ENCODE peak calls at places on chromosomes 16 and 17, in five cellular contexts. C is cardiac fibroblast, Y is T-helper 17 cell, R is mesothelial cell of epicardium, I is NCI-H2171. G is an unnamed sample.

GRCh38 chr16:86998196-86999001 is 318.8 kb downstream of the C16orf95 start:
- DNase-seq in I (no peak), Y (no peak), R (no peak), C (no peak), G (no peak)

GRCh38 chr16:81094771-81095251 is 1.4 kb downstream of the GCSH start:
- DNase-seq in Y (no peak), C (peak), R (no peak), I (no peak), G (peak)

GRCh38 chr16:86224126-86224525 is 286.2 kb upstream of the FOXF1 start:
- DNase-seq in C (no peak), I (no peak), Y (no peak), R (no peak), G (no peak)

GRCh38 chr16:30743690-30744089 is 4.5 kb upstream of the PHKG2 start:
- DNase-seq in I (no peak), C (no peak), R (no peak), Y (no peak), G (no peak)

GRCh38 chr17:79534111-79534510 is 76.7 kb downstream of the RBFOX3 start:
- DNase-seq in C (no peak), Y (no peak), R (no peak), I (no peak), G (no peak)

GRCh38 chr16:4359914-4360313 is 8.8 kb upstream of the PAM16 start:
- DNase-seq in R (no peak), C (no peak), Y (no peak), I (no peak), G (no peak)

GRCh38 chr17:57408064-57408811 is 151.9 kb downstream of the MSI2 start:
- DNase-seq in Y (no peak), R (no peak), I (peak), C (no peak), G (peak)

GRCh38 chr17:69592692-69593350 is 178.3 kb downstream of the MAP2K6 start:
- DNase-seq in R (no peak), I (no peak), Y (no peak), C (peak), G (no peak)

GRCh38 chr17:62876664-62877411 is 68.7 kb upstream of the MARCHF10 start:
- DNase-seq in R (no peak), Y (no peak), I (no peak), C (peak), G (peak)

GRCh38 chr17:73362697-73363096 is 50.9 kb upstream of the CDC42EP4 start:
- DNase-seq in C (no peak), I (no peak), Y (no peak), R (no peak), G (no peak)

GRCh38 chr16:73152731-73153130 is 104.8 kb upstream of the ZFHX3 start:
- DNase-seq in R (no peak), C (no peak), Y (no peak), I (no peak), G (no peak)

GRCh38 chr17:6543079-6544010 is 13.0 kb downstream of the PITPNM3 start:
- DNase-seq in R (no peak), C (no peak), I (no peak), Y (no peak), G (no peak)

GRCh38 chr16:81693467-81694303 is 85.4 kb upstream of the PLCG2 start:
- DNase-seq in R (no peak), I (no peak), Y (no peak), C (no peak), G (no peak)

GRCh38 chr17:78677303-78678219 is 100.4 kb upstream of the DNAH17 start:
- DNase-seq in I (no peak), C (peak), R (no peak), Y (no peak), G (no peak)

GRCh38 chr17:80870401-80870800 is 121.2 kb upstream of the CHMP6 start:
- DNase-seq in I (no peak), R (no peak), C (no peak), Y (no peak), G (no peak)

GRCh38 chr17:60769327-60769726 is 91.7 kb downstream of the BCAS3 start:
- DNase-seq in Y (no peak), I (no peak), C (no peak), R (no peak), G (no peak)

GRCh38 chr17:40516581-40517285 is 15.3 kb upstream of the TNS4 start:
- DNase-seq in R (no peak), C (peak), I (no peak), Y (no peak), G (no peak)

GRCh38 chr16:24844101-24845030 is 1.4 kb upstream of the SLC5A11 start:
- DNase-seq in I (no peak), C (no peak), Y (no peak), R (no peak), G (no peak)

GRCh38 chr17:49315974-49316570 is 46.0 kb downstream of the ZNF652 start:
- DNase-seq in C (peak), I (no peak), R (no peak), Y (no peak), G (no peak)

GRCh38 chr16:28494141-28494851 is at the start of gene APOBR:
- DNase-seq in C (no peak), I (no peak), R (no peak), Y (peak), G (no peak)

GRCh38 chr16:50204426-50205108 is 51.5 kb downstream of the TENT4B start:
- DNase-seq in Y (no peak), I (no peak), R (no peak), C (no peak), G (no peak)

GRCh38 chr17:29131814-29132682 is 48.1 kb downstream of the MYO18A start:
- DNase-seq in C (peak), R (no peak), Y (no peak), I (no peak), G (peak)

GRCh38 chr16:27430923-27431484 is 29.0 kb downstream of the IL21R start:
- DNase-seq in I (no peak), R (no peak), C (peak), Y (no peak), G (no peak)

GRCh38 chr17:45228985-45229517 is 7.4 kb downstream of the FMNL1 start:
- DNase-seq in Y (peak), C (peak), I (no peak), R (no peak), G (peak)

GRCh38 chr17:6948562-6948961 is 47.3 kb upstream of the ALOX12 start:
- DNase-seq in Y (no peak), R (no peak), I (no peak), C (no peak), G (no peak)

GRCh38 chr16:26765087-26765486 is 301.6 kb upstream of the C16orf82 start:
- DNase-seq in I (no peak), C (no peak), Y (no peak), R (no peak), G (no peak)

GRCh38 chr16:47029724-47030123 is 56.2 kb upstream of the DNAJA2 start:
- DNase-seq in Y (no peak), I (no peak), C (no peak), R (no peak), G (no peak)

GRCh38 chr17:17750881-17751280 is 69.6 kb downstream of the RAI1 start:
- DNase-seq in C (no peak), Y (no peak), R (no peak), I (no peak), G (no peak)

G was measured in astrocyte of the cerebellum.